ENCODE peak calls at places on chromosomes 4 and X, in eight cellular contexts. D is stomach, Z is suprapubic skin, P is gastrocnemius medialis, U is Peyer's patch, R is body of pancreas, A is uterus, B is GM12878. X is an unnamed sample. For H3K36me3, the result is how much of the 10 kb centered on the place peaks cover.

GRCh38 chrX:1463581-1464281 is 11.0 kb upstream of the ASMTL start:
- DNase-seq in U (no peak), P (no peak), A (no peak), Z (peak), R (no peak), D (no peak), B (no peak), X (no peak)

GRCh38 chr4:65249111-65249510 is 421.2 kb downstream of the EPHA5 start:
- DNase-seq in D (no peak), B (no peak), U (no peak), Z (no peak), A (no peak), R (no peak), P (no peak), X (no peak)

GRCh38 chr4:37685211-37685725 is 908 bp downstream of the RELL1 start:
- DNase-seq in P (no peak), A (no peak), D (no peak), U (no peak), R (peak), B (no peak), Z (no peak), X (no peak)

GRCh38 chr4:173522160-173522873 is 7.7 kb downstream of the HAND2 start:
- DNase-seq in A (peak), B (no peak), D (peak), P (peak), R (peak), Z (peak), U (peak), X (no peak)

GRCh38 chr4:117134386-117134785 is 49.0 kb upstream of the TRAM1L1 start:
- DNase-seq in R (peak), D (no peak), Z (no peak), B (peak), A (no peak), U (no peak), P (no peak), X (no peak)

GRCh38 chrX:13411496-13412207 is 91.8 kb upstream of the ATXN3L start:
- DNase-seq in Z (no peak), A (no peak), B (no peak), R (no peak), P (no peak), D (no peak), U (no peak), X (no peak)

GRCh38 chr4:89914609-89915008 is 20.0 kb downstream of the MMRN1 start:
- DNase-seq in P (no peak), D (no peak), U (no peak), Z (no peak), A (no peak), R (no peak), B (no peak), X (no peak)

GRCh38 chr4:54473077-54473545 is 184.6 kb upstream of the KIT start:
- DNase-seq in D (peak), A (no peak), P (no peak), B (no peak), R (no peak), U (no peak), Z (no peak), X (no peak)

GRCh38 chr4:38160487-38161207 is 200.4 kb downstream of the PTTG2 start:
- DNase-seq in P (peak), R (peak), B (peak), U (peak), A (peak), D (no peak), Z (peak), X (no peak)

GRCh38 chr4:76607266-76607799 is 172.3 kb downstream of the SHROOM3 start:
- DNase-seq in B (peak), U (no peak), P (no peak), R (no peak), Z (no peak), D (no peak), A (no peak), X (no peak)

GRCh38 chr4:110614981-110615365 is 7.9 kb downstream of the PITX2 start:
- DNase-seq in B (no peak), P (no peak), R (no peak), U (peak), Z (no peak), A (no peak), D (no peak), X (no peak)

GRCh38 chr4:156336516-156336915 is 382.9 kb upstream of the CTSO start:
- DNase-seq in D (no peak), B (no peak), U (no peak), A (no peak), Z (no peak), P (no peak), R (no peak), X (no peak)

DNA sequence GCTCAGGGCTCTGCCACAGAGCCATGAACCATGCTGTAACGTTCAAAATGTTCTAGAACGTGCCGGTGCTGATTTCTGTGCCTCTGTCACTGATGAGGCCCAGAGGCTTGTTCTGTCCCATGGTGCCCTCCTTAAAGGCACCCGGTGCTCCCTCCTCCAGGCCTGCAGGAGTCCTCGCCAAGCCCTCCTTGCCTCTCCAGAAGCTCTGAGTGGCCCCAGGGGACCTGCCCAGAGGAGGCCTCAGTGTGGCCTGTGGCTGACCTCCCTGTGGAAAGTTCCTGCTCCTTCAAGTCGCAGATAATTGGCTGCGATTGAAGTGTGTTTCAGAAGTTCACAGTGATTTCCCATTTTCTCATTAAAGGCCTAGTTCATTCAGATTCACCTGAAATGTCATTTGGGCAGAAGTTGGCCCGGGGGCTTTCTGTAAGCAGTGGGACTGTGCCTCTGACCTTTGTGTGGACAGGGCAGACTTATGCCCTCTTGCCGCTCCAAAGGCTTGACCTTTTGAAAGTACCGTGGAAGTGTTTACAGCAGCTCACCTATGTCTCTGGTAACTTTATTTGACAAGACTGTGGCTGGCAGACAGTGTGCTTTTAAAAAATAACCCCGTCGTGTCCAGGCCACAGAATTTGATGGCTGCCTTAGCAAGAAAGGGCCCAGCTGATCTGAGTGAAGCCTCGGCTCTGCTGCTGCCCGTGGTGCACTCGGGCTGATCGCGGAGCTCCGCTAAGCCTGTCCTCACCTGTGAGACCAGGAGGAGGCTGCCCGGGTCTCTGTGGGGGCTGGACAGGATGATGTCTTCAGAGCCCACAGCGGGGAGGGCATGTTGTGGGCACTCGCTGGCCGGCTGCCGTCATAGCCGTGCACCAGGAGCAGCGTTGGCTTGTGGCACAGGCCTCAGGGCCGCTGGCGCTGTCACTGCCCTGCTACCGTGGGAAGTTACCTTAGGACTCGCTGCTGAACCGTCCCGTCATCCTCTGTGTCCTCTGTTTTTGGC is 25.3 kb downstream of the TRMT44 start:
- DNase-seq in A (no peak), U (no peak), B (no peak), D (no peak), P (no peak), R (no peak), Z (no peak), X (no peak)
- H3K36me3 ChIP-seq in A (under half), U (under half), B (under half), D (half or more), P (half or more), R (under half), Z (half or more), X (under half)

DNA sequence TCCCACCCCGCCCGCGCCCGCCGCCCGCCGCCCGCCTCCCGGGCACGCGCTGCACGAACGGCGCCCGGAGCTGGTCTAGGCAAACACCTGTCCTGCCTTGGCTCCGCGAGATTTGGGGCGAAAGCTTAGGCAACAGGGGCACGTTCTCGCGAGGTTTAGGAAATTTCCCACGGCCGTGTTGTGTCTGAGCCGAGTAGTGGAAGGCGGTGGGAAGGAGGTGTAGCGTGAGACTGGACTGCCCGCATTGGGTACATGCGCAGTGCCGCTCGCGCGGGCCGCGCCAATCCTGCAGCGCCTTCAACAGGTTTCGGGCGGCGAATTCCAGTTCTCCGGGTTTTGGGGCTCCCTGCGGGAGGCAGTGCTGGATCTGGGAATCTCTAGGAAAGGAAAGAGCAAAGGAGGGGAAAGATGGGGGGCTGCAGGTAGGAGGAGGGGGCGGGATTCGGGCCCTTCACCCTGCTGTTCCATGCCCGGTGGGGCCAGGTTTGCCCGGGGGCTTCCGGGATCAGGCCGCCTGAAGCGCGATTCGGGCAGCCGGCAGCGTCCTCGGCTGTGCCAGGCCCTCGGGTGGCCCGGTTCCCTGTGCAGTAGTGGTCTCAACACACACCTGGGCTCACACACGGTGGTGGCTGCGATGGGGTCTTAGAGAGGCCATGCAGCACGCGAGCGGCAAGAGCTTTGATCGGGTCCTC is 1.2 kb upstream of the RBPJ start:
- DNase-seq in A (peak), Z (peak), R (peak), B (peak), D (peak), P (peak), U (peak), X (peak)
- TF ChIP-seq POLR2A in A (peak), Z (no peak), R (no peak), B (peak), D (no peak), P (no peak), U (no peak), X (no peak)

DNA sequence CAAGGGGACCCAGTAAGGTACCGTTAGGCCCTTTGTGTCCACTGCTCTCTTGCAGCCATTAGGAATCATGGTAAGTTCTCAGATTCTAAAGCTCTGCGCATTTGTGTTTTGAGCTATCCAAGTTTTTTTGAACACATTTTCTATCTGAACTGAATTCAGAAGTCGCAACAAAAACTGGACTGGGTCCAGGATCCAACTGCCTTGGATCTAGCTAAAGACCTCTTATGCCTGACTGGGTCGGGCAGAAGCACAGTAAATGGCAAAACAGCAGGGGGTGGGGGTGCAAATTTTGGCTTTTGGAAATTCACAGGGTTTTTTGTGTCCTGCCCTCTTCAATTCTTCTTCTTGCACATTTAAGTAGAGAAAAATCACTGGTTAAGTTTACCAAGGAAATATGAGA is 30.0 kb downstream of the RCHY1 start:
- DNase-seq in P (no peak), B (no peak), Z (no peak), D (no peak), A (no peak), R (peak), U (no peak), X (no peak)
- H3K36me3 ChIP-seq in P (half or more), B (under half), Z (half or more), D (half or more), A (under half), R (under half), U (under half), X (under half)

GRCh38 chr4:140993969-140994459 is 139.3 kb downstream of the RNF150 start:
- DNase-seq in D (no peak), P (no peak), A (no peak), U (no peak), B (no peak), Z (no peak), R (no peak), X (no peak)
- TF ChIP-seq POLR2A in D (no peak), P (no peak), A (no peak), U (no peak), B (no peak), Z (no peak), R (no peak), X (no peak)

DNA sequence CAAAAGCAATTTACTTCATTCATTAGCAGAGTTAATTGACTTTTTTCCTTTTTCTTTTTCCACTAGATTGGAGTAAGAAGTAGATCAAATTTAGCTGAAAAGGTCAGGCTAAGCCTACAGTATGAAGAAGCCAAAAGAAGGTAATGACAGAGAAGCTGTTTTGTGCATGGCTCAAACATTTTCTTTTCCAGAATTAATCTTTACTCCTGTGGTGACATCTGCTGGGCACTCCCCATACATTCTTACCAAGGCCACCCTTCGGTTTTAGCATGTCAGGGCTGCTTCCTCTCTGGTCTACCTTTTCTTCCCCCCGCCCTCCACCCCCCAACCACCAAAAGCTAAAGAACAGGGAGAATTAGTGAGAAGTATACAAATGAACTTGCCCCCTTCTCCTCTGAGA is 70.2 kb downstream of the CLDN22 start:
- DNase-seq in Z (no peak), A (no peak), B (no peak), P (no peak), U (no peak), R (peak), D (no peak), X (no peak)
- H3K36me3 ChIP-seq in Z (under half), A (under half), B (under half), P (under half), U (under half), R (under half), D (under half), X (half or more)

DNA sequence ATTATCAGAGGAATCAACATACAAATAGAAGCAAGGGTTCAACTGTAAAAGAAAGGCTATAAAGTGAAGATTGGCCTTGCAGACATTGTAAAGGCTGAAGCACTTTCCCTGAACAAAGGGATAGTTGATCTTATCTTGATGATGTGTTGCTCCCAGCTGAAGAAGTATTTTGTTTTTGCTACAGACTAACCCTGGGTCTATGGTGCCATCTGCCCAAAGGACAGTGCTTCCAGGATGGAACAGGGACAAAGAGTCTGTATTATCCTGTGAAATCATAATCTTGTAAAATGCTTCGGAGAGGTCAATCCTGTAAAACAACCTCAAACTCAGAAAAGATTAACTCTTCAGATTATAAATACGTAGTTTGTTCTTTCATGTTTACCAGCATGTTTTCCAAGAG is 251.7 kb upstream of the ANKRD50 start:
- DNase-seq in P (no peak), B (no peak), D (no peak), Z (no peak), R (no peak), U (no peak), A (no peak), X (no peak)
- TF ChIP-seq POLR2A in P (no peak), B (no peak), D (no peak), Z (no peak), R (no peak), U (no peak), A (no peak), X (no peak)